ENCODE peak calls at places on chromosomes 16 and 17, in eight cellular contexts. O is neural progenitor cell; X is iPS-NIHi11; N is HT-29; I is C1 segment of cervical spinal cord; M is stimulated activated CD8-positive, alpha-beta memory T cell treated with anti-CD3 and anti-CD28 coated beads, Interleukin-15, amount 100 ng/mL, for 24 hours; B is GM20000; D is nucleus accumbens. A is an unnamed sample.

GRCh38 chr17:32222621-32223020 is 43.0 kb upstream of the RHBDL3 start:
- DNase-seq in M (no peak), O (no peak), D (no peak), X (peak; percentile 24), N (no peak), B (no peak), I (no peak), A (no peak)

GRCh38 chr16:89038221-89038721 is 55.4 kb upstream of the ACSF3 start:
- DNase-seq in I (no peak), X (no peak), N (no peak), B (no peak), M (no peak), O (no peak), D (no peak), A (no peak)

GRCh38 chr17:42502091-42502490 is 34.0 kb upstream of the NAGLU start:
- DNase-seq in O (no peak), X (no peak), D (no peak), B (no peak), M (no peak), N (no peak), I (no peak), A (no peak)

GRCh38 chr16:13453938-13454553 is 465.9 kb upstream of the ERCC4 start:
- DNase-seq in D (no peak), N (peak; percentile 42), B (peak; percentile 23), M (no peak), X (peak; percentile 34), O (peak; percentile 60), I (no peak), A (peak; percentile 11)

GRCh38 chr17:21500064-21500463 is 123.9 kb downstream of the KCNJ12 start:
- DNase-seq in M (no peak), I (no peak), D (no peak), N (no peak), X (no peak), B (no peak), O (no peak), A (no peak)

GRCh38 chr17:2906907-2907306 is 110.7 kb downstream of the RAP1GAP2 start:
- DNase-seq in D (no peak), O (no peak), I (no peak), M (no peak), X (no peak), N (no peak), B (no peak), A (no peak)

GRCh38 chr17:62688398-62689140 is 61.1 kb downstream of the MRC2 start:
- DNase-seq in M (no peak), N (no peak), X (no peak), D (no peak), B (no peak), I (no peak), O (no peak), A (no peak)

GRCh38 chr17:33012522-33013033 is 20.9 kb downstream of the SPACA3 start:
- DNase-seq in O (no peak), M (no peak), I (no peak), N (no peak), B (no peak), D (no peak), X (no peak), A (no peak)

GRCh38 chr16:768428-768827 is 7.9 kb downstream of the MSLN start:
- DNase-seq in X (no peak), O (no peak), N (no peak), M (no peak), I (no peak), B (no peak), D (no peak), A (no peak)

GRCh38 chr17:75364078-75364477 is 41.4 kb downstream of the GRB2 start:
- DNase-seq in N (peak; percentile 27), B (no peak), O (no peak), I (no peak), M (no peak), X (no peak), D (no peak), A (no peak)

GRCh38 chr17:39553326-39553945 is 54.3 kb downstream of the NEUROD2 start:
- DNase-seq in X (no peak), B (no peak), N (no peak), I (no peak), M (no peak), D (no peak), O (no peak), A (no peak)

GRCh38 chr17:8681175-8681949 is 50.8 kb upstream of the MYH10 start:
- DNase-seq in M (no peak), X (no peak), N (no peak), B (no peak), O (no peak), D (no peak), I (no peak), A (no peak)

GRCh38 chr16:76963614-76964315 is 227.2 kb upstream of the MON1B start:
- DNase-seq in B (no peak), X (no peak), O (no peak), D (no peak), I (no peak), N (no peak), M (no peak), A (no peak)

A was measured in frontal cortex.